ENCODE peak calls at places on chromosomes 5 and 9, in four cellular contexts. L is IMR-90, I is K562, C is GM12878. B is an unnamed sample.

GRCh38 chr9:101307041-101307440 is 77.8 kb downstream of the BAAT start:
- DNase-seq in I (no peak), C (no peak), L (no peak), B (no peak)

GRCh38 chr9:125189011-125189360 is 617 bp downstream of the PPP6C start:
- DNase-seq in L (no peak), C (no peak), I (no peak), B (no peak)

GRCh38 chr5:98927988-98928801 is 612 bp downstream of the CHD1 start:
- DNase-seq in I (peak), C (no peak), L (peak), B (peak)

GRCh38 chr5:922041-922744 is 29.5 kb downstream of the TRIP13 start:
- DNase-seq in L (no peak), C (no peak), I (no peak), B (no peak)

GRCh38 chr5:14063691-14064090 is 79.5 kb upstream of the TRIO start:
- DNase-seq in I (no peak), C (no peak), L (no peak), B (no peak)

GRCh38 chr5:112951124-112951702 is 25.4 kb upstream of the DCP2 start:
- DNase-seq in C (no peak), I (no peak), L (no peak), B (no peak)

GRCh38 chr5:176473335-176474006 is 25.3 kb downstream of the FAF2 start:
- DNase-seq in C (no peak), I (no peak), L (peak), B (no peak)

GRCh38 chr9:13651526-13651925 is 372.0 kb upstream of the MPDZ start:
- DNase-seq in C (no peak), L (no peak), I (no peak), B (no peak)

GRCh38 chr9:81113408-81114124 is 575.8 kb downstream of the TLE1 start:
- DNase-seq in L (no peak), C (no peak), I (no peak), B (no peak)

GRCh38 chr5:168578506-168579205 is 512 bp downstream of the PANK3 start:
- DNase-seq in L (no peak), I (no peak), C (no peak), B (peak)

GRCh38 chr9:115373000-115373709 is 255.2 kb upstream of the TNC start:
- DNase-seq in C (peak), I (no peak), L (peak), B (peak)

GRCh38 chr9:72586388-72587160 is 65.2 kb downstream of the TMC1 start:
- DNase-seq in I (no peak), L (peak), C (no peak), B (peak)

GRCh38 chr5:2134543-2135299 is 252.0 kb upstream of the IRX4 start:
- DNase-seq in L (no peak), C (no peak), I (no peak), B (peak)

GRCh38 chr9:94772654-94773303 is 46.3 kb downstream of the AOPEP start:
- DNase-seq in I (no peak), C (no peak), L (peak), B (no peak)

GRCh38 chr9:137374131-137374845 is 48.7 kb downstream of the EXD3 start:
- DNase-seq in C (no peak), I (no peak), L (no peak), B (no peak)

GRCh38 chr9:108430655-108431054 is 425.1 kb downstream of the ACTL7B start:
- DNase-seq in I (no peak), L (no peak), C (no peak), B (no peak)

GRCh38 chr9:4027616-4028015 is 272.3 kb downstream of the GLIS3 start:
- DNase-seq in I (no peak), L (no peak), C (no peak), B (no peak)

GRCh38 chr5:94218374-94218773 is 400.0 kb downstream of the KIAA0825 start:
- DNase-seq in I (no peak), L (peak), C (no peak), B (no peak)

GRCh38 chr9:90024419-90024818 is 419.6 kb downstream of the GADD45G start:
- DNase-seq in I (no peak), C (no peak), L (no peak), B (no peak)

GRCh38 chr5:118862596-118862995 is 125.8 kb downstream of the DTWD2 start:
- DNase-seq in L (peak), I (no peak), C (no peak), B (no peak)

GRCh38 chr5:118863345-118863744 is 125.0 kb downstream of the DTWD2 start:
- DNase-seq in C (no peak), I (no peak), L (peak), B (no peak)

GRCh38 chr5:118854819-118855218 is 133.5 kb downstream of the DTWD2 start:
- DNase-seq in I (no peak), L (no peak), C (no peak), B (no peak)

DNA sequence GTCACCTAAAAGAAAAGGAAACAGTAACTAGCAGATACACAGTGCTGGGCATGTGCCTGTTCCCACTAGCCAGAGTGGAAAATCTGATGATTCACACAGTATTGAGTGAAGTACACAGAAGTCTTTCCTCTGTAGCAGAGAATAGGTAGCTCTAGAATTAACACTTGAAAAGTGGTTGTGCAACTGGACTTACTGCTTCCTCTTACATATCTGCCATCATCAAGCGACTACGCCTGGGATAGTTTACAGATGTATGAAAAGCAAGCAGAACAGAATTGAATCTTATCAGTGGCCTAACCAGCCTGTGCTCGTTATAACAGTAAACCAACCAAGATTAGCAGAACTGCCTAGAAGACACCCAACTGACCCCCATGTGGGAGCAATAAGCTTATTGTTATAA is 130.6 kb downstream of the DTWD2 start:
- DNase-seq in C (no peak), L (peak), I (no peak), B (no peak)
- TF ChIP-seq ELK1 in C (no peak), L (no peak), I (no peak), B (no peak)

GRCh38 chr9:128054090-128054489 is 13.0 kb downstream of the NAIF1 start:
- DNase-seq in C (no peak), L (no peak), I (no peak), B (no peak)

GRCh38 chr9:128056887-128057723 is 10.0 kb downstream of the NAIF1 start:
- DNase-seq in C (no peak), L (peak), I (peak), B (no peak)

GRCh38 chr9:128056086-128056485 is 11.0 kb downstream of the NAIF1 start:
- DNase-seq in I (no peak), C (no peak), L (no peak), B (no peak)

GRCh38 chr9:128053560-128053959 is 13.6 kb downstream of the NAIF1 start:
- DNase-seq in C (no peak), I (no peak), L (no peak), B (no peak)

GRCh38 chr9:128055222-128056040 is 11.7 kb downstream of the NAIF1 start:
- DNase-seq in C (no peak), I (peak), L (no peak), B (no peak)
- TF ChIP-seq USF2 in C (no peak), I (no peak), L (no peak), B (no peak)

GRCh38 chr5:105956456-105957177 is 1714.1 kb downstream of the EFNA5 start:
- DNase-seq in C (no peak), L (peak), I (no peak), B (no peak)
- TF ChIP-seq ELK1 in C (no peak), L (no peak), I (no peak), B (no peak)

GRCh38 chr5:42989198-42989597 is 50.9 kb downstream of the ANXA2R start:
- DNase-seq in I (no peak), L (no peak), C (no peak), B (no peak)

GRCh38 chr5:42985129-42986037 is 54.7 kb downstream of the ANXA2R start:
- DNase-seq in I (no peak), C (no peak), L (peak), B (no peak)

GRCh38 chr5:42982107-42982622 is 58.0 kb downstream of the ANXA2R start:
- DNase-seq in I (no peak), L (no peak), C (no peak), B (no peak)

GRCh38 chr5:42988568-42988967 is 51.6 kb downstream of the ANXA2R start:
- DNase-seq in L (no peak), I (no peak), C (no peak), B (no peak)

DNA sequence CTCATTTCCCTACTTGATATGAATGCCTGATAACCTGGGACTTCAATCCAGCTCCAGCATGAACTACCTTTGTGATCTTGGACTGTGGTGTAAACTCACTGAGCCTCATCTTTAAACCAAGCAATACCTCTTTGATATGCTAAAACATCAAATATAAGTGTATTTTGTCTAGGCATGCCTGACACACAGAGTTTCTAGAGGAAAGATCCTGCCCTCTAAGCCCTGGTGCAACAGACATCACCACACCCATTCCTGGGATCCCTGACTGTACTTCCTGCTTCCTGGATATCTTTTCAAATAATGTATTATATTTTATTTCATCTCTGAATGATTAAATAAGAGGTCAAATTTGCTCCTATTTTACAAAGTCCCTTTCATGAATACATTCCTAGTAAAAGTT is 55.8 kb downstream of the ANXA2R start:
- DNase-seq in L (no peak), I (no peak), C (no peak), B (no peak)
- TF ChIP-seq USF2 in L (no peak), I (no peak), C (no peak), B (no peak)

GRCh38 chr5:126099077-126099476 is 324.1 kb upstream of the GRAMD2B start:
- DNase-seq in C (no peak), I (no peak), L (no peak), B (no peak)

GRCh38 chr5:126097881-126098280 is 325.3 kb upstream of the GRAMD2B start:
- DNase-seq in C (no peak), I (no peak), L (no peak), B (no peak)

GRCh38 chr5:126100767-126101166 is 322.4 kb upstream of the GRAMD2B start:
- DNase-seq in I (no peak), L (no peak), C (no peak), B (peak)

GRCh38 chr5:126096442-126096841 is 326.8 kb upstream of the GRAMD2B start:
- DNase-seq in I (no peak), L (no peak), C (no peak), B (no peak)

GRCh38 chr5:126098330-126099017 is 324.7 kb upstream of the GRAMD2B start:
- DNase-seq in C (no peak), L (peak), I (no peak), B (no peak)
- TF ChIP-seq ELK1 in C (no peak), L (no peak), I (no peak), B (no peak)

DNA sequence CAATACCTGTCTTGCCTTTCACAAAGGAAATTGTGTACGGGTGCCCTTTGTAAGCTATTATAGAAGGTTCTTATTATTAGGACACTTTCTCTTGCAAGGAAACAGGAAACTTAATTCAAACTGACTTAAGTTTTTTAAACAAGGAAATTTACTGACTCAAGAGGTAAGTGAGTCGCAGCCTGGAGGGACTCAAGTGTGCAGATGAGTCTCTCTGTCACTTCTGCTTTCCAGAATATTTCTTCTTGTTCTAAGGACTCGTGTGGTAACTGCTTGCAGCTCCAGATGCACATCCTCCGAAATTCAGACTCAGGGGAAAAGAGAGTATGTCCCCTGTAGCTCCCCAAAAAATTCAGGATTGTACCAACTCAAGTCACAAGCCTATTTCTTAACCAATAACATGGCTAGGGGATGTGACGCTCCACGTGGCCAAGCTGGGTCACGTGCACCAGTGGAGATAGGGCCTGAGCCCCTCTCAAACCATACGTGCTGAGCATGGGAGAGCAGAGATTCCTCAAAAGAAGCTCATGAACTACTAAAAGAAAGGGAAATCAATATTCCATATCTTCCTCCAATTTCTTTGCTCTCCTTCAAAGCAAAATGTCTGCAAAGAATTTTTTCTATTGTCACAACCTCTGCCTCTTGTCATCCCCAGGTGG is 49.2 kb upstream of the ERCC6L2 start:
- DNase-seq in C (no peak), I (no peak), L (peak), B (no peak)
- TF ChIP-seq USF2 in C (no peak), I (peak), L (no peak), B (no peak)